ENCODE peak calls at places on chromosomes 1 and 21, in five cellular contexts. H is HepG2, Z is H1, W is K562, E is GM12878. N is an unnamed sample.

GRCh38 chr1:67599085-67599484 is 85.9 kb upstream of the GADD45A start:
- DNase-seq in H (no peak), Z (no peak), W (no peak), E (no peak), N (no peak)

GRCh38 chr21:39137248-39138186 is 45.7 kb downstream of the PSMG1 start:
- DNase-seq in H (peak; percentile 43), Z (no peak), W (peak; percentile 71), E (no peak), N (peak; percentile 54)

GRCh38 chr1:152411144-152411543 is 2.9 kb downstream of the CRNN start:
- DNase-seq in H (no peak), Z (no peak), W (no peak), E (no peak), N (no peak)

GRCh38 chr1:91948501-91949355 is 473 bp upstream of the BRDT start:
- DNase-seq in H (no peak), Z (no peak), W (no peak), E (no peak), N (no peak)

GRCh38 chr1:76158126-76158525 is 83.6 kb downstream of the ST6GALNAC3 start:
- DNase-seq in H (no peak), Z (no peak), W (no peak), E (no peak), N (no peak)

GRCh38 chr1:218804014-218804785 is 369.5 kb upstream of the LYPLAL1 start:
- DNase-seq in H (no peak), Z (no peak), W (no peak), E (no peak), N (no peak)

GRCh38 chr1:114154146-114154962 is 685 bp upstream of the SYT6 start:
- DNase-seq in H (no peak), Z (no peak), W (peak; percentile 11), E (no peak), N (peak; percentile 82)

GRCh38 chr1:235657747-235658526 is 8.4 kb upstream of the GNG4 start:
- DNase-seq in H (peak; percentile 52), Z (no peak), W (peak; percentile 17), E (no peak), N (no peak)

GRCh38 chr21:35059742-35060141 is 10.6 kb upstream of the RUNX1 start:
- DNase-seq in H (no peak), Z (no peak), W (no peak), E (no peak), N (no peak)

GRCh38 chr1:158809862-158810261 is 21.3 kb upstream of the MNDA start:
- DNase-seq in H (no peak), Z (no peak), W (no peak), E (no peak), N (no peak)

GRCh38 chr1:152870831-152871730 is 7.0 kb upstream of the SMCP start:
- DNase-seq in H (peak; percentile 20), Z (no peak), W (peak; percentile 51), E (no peak), N (peak; percentile 38)

GRCh38 chr1:244989813-244990212 is 125.5 kb upstream of the HNRNPU start:
- DNase-seq in H (no peak), Z (no peak), W (no peak), E (no peak), N (no peak)

GRCh38 chr1:156510709-156511108 is 10.1 kb upstream of the MEF2D start:
- DNase-seq in H (no peak), Z (no peak), W (no peak), E (no peak), N (no peak)

GRCh38 chr1:1314678-1315335 is 6.4 kb downstream of the PUSL1 start:
- DNase-seq in H (no peak), Z (no peak), W (no peak), E (no peak), N (no peak)

GRCh38 chr1:31765516-31765915 is 1.4 kb upstream of the ADGRB2 start:
- DNase-seq in H (no peak), Z (no peak), W (no peak), E (no peak), N (no peak)

GRCh38 chr1:162019006-162019405 is 4.7 kb downstream of the OLFML2B start:
- DNase-seq in H (no peak), Z (no peak), W (no peak), E (no peak), N (no peak)

GRCh38 chr1:231590453-231591198 is 36.0 kb upstream of the DISC1 start:
- DNase-seq in H (peak; percentile 44), Z (no peak), W (peak; percentile 70), E (no peak), N (peak; percentile 48)

GRCh38 chr1:54996869-54997710 is 1.6 kb upstream of the BSND start:
- DNase-seq in H (no peak), Z (no peak), W (no peak), E (no peak), N (peak; percentile 34)

GRCh38 chr1:6234502-6235295 is 1.1 kb downstream of the ICMT start:
- DNase-seq in H (no peak), Z (no peak), W (peak; percentile 67), E (no peak), N (no peak)

GRCh38 chr1:118949317-118949716 is 38.8 kb downstream of the TBX15 start:
- DNase-seq in H (no peak), Z (no peak), W (no peak), E (no peak), N (no peak)

DNA sequence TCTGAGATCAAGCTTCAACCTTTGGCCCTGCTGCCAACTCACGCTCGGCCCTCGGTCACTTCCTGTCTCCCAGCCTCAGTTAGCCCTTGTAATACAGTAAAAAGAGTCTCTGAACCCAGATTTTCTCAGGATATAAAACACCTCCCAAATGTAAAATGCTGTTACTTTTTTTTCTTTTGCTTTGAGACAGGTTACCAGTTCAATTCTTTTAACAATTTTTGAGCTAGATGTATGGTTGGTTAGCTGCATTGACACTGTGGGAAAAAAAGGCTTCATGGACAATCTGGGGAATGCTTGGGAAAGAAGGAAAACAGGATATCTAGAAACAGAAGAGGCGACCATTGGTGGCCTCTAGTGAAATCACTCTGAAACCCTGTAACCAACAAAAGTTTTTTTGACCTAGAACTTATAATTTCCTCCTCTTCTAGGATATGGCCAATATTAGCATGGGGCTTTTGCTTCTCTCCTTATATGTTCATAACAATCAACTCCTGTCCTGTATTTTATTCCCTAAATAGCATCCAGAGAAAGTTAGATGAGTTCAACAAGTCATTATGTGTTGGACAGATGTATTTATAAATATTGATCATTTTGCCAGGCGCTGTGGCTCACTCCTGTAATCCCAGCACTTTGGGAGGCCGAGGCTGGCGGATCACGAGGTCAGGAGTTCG is 1.3 kb downstream of the CMPK1 start:
- DNase-seq in H (peak; percentile 82), Z (no peak), W (no peak), E (peak; percentile 36), N (no peak)
- TF ChIP-seq ATF2 in H (peak; percentile 37), Z (no peak), W (no peak), E (no peak), N (no peak)

DNA sequence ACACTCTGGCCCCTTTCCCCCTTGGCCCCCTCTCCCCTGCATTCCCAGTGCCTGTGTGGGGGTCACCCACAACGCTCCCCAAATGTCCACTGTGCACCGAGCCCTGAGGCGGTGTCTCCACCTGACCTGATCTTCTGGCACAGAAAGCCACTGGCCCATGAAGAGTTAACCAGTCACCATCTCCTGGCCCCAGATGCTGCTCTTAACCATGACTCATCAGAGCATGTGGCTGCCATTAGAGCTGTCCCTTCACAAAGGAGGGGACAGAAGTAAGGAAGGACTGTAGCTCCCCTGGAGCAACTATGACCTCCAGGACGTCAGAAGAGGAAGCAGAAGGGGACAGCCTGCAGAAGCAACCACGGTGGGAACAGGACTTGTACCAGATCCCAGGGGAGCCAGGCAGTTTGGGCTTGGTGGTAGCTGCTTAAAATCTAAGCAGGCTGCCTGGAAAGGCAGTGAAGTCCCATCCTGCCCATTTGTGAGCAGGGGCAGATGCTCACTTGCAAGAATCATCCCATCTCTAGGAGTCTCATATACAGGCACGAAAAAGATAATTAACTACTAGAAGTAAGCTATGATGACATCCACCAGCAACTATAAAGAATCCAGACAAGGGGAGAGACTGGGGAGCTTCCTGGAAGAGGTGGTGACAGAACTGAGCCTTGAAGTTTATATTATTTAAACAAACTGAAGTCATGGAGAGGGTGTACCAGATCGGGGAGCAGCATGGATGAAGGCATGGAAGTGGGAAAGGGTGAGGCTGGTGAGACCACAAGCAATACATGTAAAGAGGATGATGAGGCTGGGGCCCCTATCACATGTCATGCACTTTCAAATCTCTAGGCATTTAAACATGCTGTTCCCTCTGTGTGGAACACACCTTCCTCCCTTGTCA is 1.1 kb upstream of the TTC39A start:
- DNase-seq in H (peak; percentile 62), Z (no peak), W (peak; percentile 92), E (peak; percentile 13), N (no peak)
- TF ChIP-seq ATF2 in H (no peak), Z (no peak), W (no peak), E (no peak), N (no peak)

GRCh38 chr21:19557488-19557887 is 1153.9 kb upstream of the TMPRSS15 start:
- DNase-seq in H (no peak), Z (no peak), W (no peak), E (no peak), N (no peak)

GRCh38 chr21:19557046-19557445 is 1153.5 kb upstream of the TMPRSS15 start:
- DNase-seq in H (no peak), Z (no peak), W (no peak), E (no peak), N (no peak)

GRCh38 chr21:19547951-19548635 is 1144.5 kb upstream of the TMPRSS15 start:
- DNase-seq in H (no peak), Z (no peak), W (no peak), E (no peak), N (no peak)

DNA sequence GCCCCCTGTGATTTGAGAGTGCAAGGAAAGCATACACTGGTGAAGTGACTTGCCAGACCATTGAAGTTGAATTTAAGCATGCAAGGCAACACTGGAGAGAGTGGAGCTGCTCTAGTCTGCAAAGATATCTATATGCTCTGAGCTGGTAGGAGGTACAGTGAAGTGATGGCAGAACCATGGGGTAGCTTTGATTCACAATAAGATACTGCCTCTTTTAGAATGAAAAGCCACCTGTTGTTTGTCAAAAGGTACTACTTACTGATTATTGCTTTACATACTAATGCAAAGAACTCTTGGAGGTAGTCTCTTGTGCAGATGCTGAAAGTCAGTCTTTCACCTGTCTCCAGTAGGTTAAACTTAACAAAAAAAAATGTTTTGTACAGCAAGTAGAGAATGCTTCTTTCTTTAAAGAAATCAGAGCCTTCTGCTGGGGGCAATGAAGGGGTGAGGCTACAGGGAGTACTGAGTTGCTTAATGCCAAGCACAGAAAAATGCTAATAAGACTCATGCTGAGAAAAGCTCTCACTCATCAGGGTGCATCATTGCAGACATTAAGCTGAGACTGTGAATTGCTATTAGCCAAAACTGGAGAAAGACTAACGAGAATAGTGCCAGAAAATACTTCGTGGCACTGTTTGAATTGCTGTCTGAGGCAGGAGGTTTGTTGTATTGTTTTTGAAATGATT is 1150.5 kb upstream of the TMPRSS15 start:
- DNase-seq in H (no peak), Z (peak; percentile 13), W (no peak), E (no peak), N (no peak)
- TF ChIP-seq ATF2 in H (no peak), Z (no peak), W (no peak), E (no peak), N (no peak)

GRCh38 chr1:26274801-26275425 is 5.0 kb upstream of the SH3BGRL3 start:
- DNase-seq in H (no peak), Z (no peak), W (peak; percentile 45), E (no peak), N (no peak)
- TF ChIP-seq ATF2 in H (no peak), Z (no peak), W (no peak), E (no peak), N (no peak)

N was measured in WTC11.